ENCODE peak calls at places on chromosomes 5 and 9, in five cellular contexts. H is heart right ventricle, B is A549, W is HCT116, U is breast epithelium. L is an unnamed sample.

GRCh38 chr5:15946026-15946425 is 233.6 kb downstream of the MARCHF11 start:
- DNase-seq in H (no peak), B (no peak), W (no peak), U (no peak), L (no peak)

GRCh38 chr5:67095346-67095871 is 101.2 kb downstream of the CD180 start:
- DNase-seq in H (peak), B (no peak), W (no peak), U (peak), L (peak)

GRCh38 chr5:1834022-1834551 is 32.9 kb downstream of the NDUFS6 start:
- DNase-seq in H (no peak), B (no peak), W (no peak), U (no peak), L (no peak)

GRCh38 chr5:149719666-149720065 is 10.4 kb upstream of the PPARGC1B start:
- DNase-seq in H (no peak), B (no peak), W (no peak), U (no peak), L (no peak)

GRCh38 chr9:100505564-100506159 is 32.7 kb downstream of the TMEFF1 start:
- DNase-seq in H (peak), B (peak), W (peak), U (no peak), L (no peak)

GRCh38 chr5:54725391-54726280 is 208.1 kb downstream of the SNX18 start:
- DNase-seq in H (no peak), B (no peak), W (no peak), U (no peak), L (no peak)

GRCh38 chr5:1471997-1472963 is 27.0 kb upstream of the SLC6A3 start:
- DNase-seq in H (no peak), B (no peak), W (no peak), U (peak), L (no peak)

GRCh38 chr9:108445431-108446018 is 410.3 kb downstream of the ACTL7B start:
- DNase-seq in H (no peak), B (no peak), W (no peak), U (no peak), L (peak)

GRCh38 chr5:34658023-34658422 is 1.9 kb downstream of the RAI14 start:
- DNase-seq in H (no peak), B (peak), W (no peak), U (no peak), L (no peak)

GRCh38 chr9:98140503-98140902 is 21.5 kb upstream of the TRIM14 start:
- DNase-seq in H (no peak), B (no peak), W (no peak), U (no peak), L (no peak)

GRCh38 chr9:76699966-76700365 is 64.3 kb upstream of the PCA3 start:
- DNase-seq in H (no peak), B (no peak), W (no peak), U (no peak), L (no peak)

GRCh38 chr9:138048184-138048583 is 170.6 kb downstream of the CACNA1B start:
- DNase-seq in H (no peak), B (no peak), W (no peak), U (peak), L (no peak)

GRCh38 chr5:112795342-112795741 is 57.7 kb downstream of the APC start:
- DNase-seq in H (no peak), B (no peak), W (no peak), U (no peak), L (no peak)

GRCh38 chr5:107305999-107306398 is 364.7 kb downstream of the EFNA5 start:
- DNase-seq in H (no peak), B (no peak), W (no peak), U (no peak), L (no peak)

GRCh38 chr5:143922718-143923117 is 110.8 kb downstream of the HMHB1 start:
- DNase-seq in H (no peak), B (no peak), W (no peak), U (no peak), L (no peak)

GRCh38 chr5:143924311-143924710 is 112.3 kb downstream of the HMHB1 start:
- DNase-seq in H (no peak), B (no peak), W (no peak), U (no peak), L (no peak)

GRCh38 chr5:143920772-143921171 is 108.8 kb downstream of the HMHB1 start:
- DNase-seq in H (no peak), B (no peak), W (no peak), U (no peak), L (no peak)

GRCh38 chr5:143921525-143922311 is 109.8 kb downstream of the HMHB1 start:
- DNase-seq in H (no peak), B (peak), W (no peak), U (no peak), L (no peak)

GRCh38 chr5:143923634-143924265 is 111.8 kb downstream of the HMHB1 start:
- DNase-seq in H (no peak), B (peak), W (no peak), U (no peak), L (no peak)
- H3K27ac ChIP-seq in H (no peak), B (peak), W (no peak), U (no peak), L (no peak)

GRCh38 chr5:68420476-68421344 is 205.2 kb downstream of the PIK3R1 start:
- DNase-seq in H (peak), B (no peak), W (no peak), U (no peak), L (no peak)

GRCh38 chr5:68418680-68419079 is 203.1 kb downstream of the PIK3R1 start:
- DNase-seq in H (no peak), B (no peak), W (no peak), U (no peak), L (no peak)

GRCh38 chr5:68418230-68418629 is 202.7 kb downstream of the PIK3R1 start:
- DNase-seq in H (no peak), B (no peak), W (no peak), U (no peak), L (no peak)

GRCh38 chr5:68419637-68420452 is 204.3 kb downstream of the PIK3R1 start:
- DNase-seq in H (peak), B (no peak), W (no peak), U (no peak), L (no peak)

DNA sequence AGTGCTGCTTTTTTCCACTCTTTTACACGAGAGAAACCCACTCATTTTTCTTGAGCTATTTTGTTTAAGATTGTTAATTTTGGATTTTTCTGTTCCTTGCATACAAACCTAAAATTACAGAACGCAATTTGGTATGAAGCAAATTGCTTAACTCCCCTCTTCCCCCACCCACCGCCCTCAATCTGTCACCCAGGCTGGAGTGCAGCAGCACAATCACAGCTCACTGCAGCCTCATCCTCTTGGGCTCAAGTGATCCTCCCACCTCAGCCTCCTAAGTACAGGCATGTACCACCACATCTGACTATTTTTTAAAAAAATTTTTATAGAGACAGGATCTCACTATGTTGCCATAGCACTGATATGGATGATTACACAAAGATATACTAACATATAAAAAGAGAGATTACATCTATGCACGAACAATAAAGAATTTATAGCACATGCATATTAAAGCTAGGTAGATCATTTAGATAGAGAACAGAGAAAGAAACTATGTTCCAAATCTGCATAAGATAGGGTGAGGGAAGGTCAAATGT is 203.6 kb downstream of the PIK3R1 start:
- DNase-seq in H (no peak), B (no peak), W (no peak), U (no peak), L (no peak)
- H3K27ac ChIP-seq in H (no peak), B (peak), W (no peak), U (no peak), L (no peak)

GRCh38 chr9:112719696-112720095 is 1.8 kb upstream of the INIP start:
- DNase-seq in H (no peak), B (no peak), W (no peak), U (no peak), L (no peak)

GRCh38 chr9:112717669-112718331 is at the start of gene INIP:
- DNase-seq in H (peak), B (peak), W (peak), U (peak), L (peak)

GRCh38 chr9:112719292-112719691 is 1.4 kb upstream of the INIP start:
- DNase-seq in H (no peak), B (no peak), W (no peak), U (no peak), L (no peak)
- H3K27ac ChIP-seq in H (no peak), B (no peak), W (no peak), U (peak), L (peak)

DNA sequence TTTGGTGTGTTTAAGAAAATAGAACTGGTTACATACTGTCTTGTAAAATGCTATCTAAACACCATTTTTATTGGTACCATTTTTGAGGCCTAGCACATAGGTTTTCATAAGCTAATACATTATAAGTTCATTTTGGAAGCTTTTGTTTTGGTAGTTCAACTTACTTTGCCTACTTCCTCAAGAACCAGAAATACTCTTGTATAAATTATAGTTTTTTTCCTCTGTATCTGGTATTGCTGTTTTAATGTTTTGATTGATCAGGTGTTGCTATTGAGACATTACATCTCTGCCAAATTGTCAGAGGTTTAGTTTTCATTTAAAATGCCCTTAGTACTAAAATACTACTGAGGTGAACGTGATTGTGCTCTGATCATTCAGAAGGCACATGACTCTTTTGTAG is 90.6 kb upstream of the GRHPR start:
- DNase-seq in H (no peak), B (no peak), W (no peak), U (no peak), L (no peak)
- H3K27ac ChIP-seq in H (no peak), B (no peak), W (no peak), U (no peak), L (no peak)

GRCh38 chr9:113712053-113712452 is 164.1 kb upstream of the ZNF618 start:
- DNase-seq in H (no peak), B (no peak), W (no peak), U (no peak), L (no peak)

GRCh38 chr9:113709721-113710120 is 166.4 kb upstream of the ZNF618 start:
- DNase-seq in H (no peak), B (no peak), W (no peak), U (no peak), L (no peak)

GRCh38 chr9:113707953-113708695 is 168.0 kb upstream of the ZNF618 start:
- DNase-seq in H (no peak), B (no peak), W (no peak), U (no peak), L (no peak)

GRCh38 chr9:113711251-113711650 is 164.9 kb upstream of the ZNF618 start:
- DNase-seq in H (no peak), B (no peak), W (no peak), U (no peak), L (no peak)

GRCh38 chr9:113708821-113709713 is 167.0 kb upstream of the ZNF618 start:
- DNase-seq in H (no peak), B (no peak), W (no peak), U (no peak), L (no peak)
- H3K27ac ChIP-seq in H (no peak), B (no peak), W (no peak), U (no peak), L (no peak)

GRCh38 chr9:34988218-34989055 is 1.1 kb upstream of the DNAJB5 start:
- DNase-seq in H (peak), B (no peak), W (no peak), U (no peak), L (peak)
- H3K27ac ChIP-seq in H (peak), B (peak), W (no peak), U (peak), L (peak)

DNA sequence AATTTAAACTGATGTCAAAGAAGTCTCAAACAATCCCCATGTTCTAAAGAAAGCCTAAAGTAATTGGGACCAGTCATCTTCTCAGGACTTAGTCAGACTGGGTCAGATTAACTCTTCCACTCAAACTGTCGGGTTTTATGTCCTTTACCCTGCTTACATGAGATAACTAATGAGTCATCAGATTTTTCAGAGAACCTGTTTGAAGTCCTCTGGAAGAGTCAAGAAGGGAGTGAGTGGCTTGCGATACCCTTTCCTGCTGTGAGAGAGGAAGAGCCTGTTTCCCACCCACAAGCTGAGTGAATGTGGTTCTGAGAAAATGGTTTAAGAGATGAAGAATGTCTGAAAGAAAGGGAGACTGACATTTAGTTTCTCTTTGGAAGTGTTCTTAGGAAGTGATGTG is 1866.7 kb upstream of the C9orf72 start:
- DNase-seq in H (no peak), B (no peak), W (peak), U (no peak), L (no peak)
- H3K27ac ChIP-seq in H (no peak), B (no peak), W (no peak), U (no peak), L (no peak)

GRCh38 chr5:132065351-132065937 is 5.0 kb downstream of the IL3 start:
- DNase-seq in H (peak), B (peak), W (peak), U (no peak), L (no peak)

GRCh38 chr5:132064738-132065331 is 4.4 kb downstream of the IL3 start:
- DNase-seq in H (peak), B (peak), W (peak), U (peak), L (no peak)

GRCh38 chr5:132067451-132067850 is 6.1 kb upstream of the CSF2 start:
- DNase-seq in H (no peak), B (no peak), W (no peak), U (no peak), L (no peak)

GRCh38 chr5:132066871-132067270 is 6.4 kb downstream of the IL3 start:
- DNase-seq in H (no peak), B (no peak), W (no peak), U (no peak), L (no peak)

GRCh38 chr5:132065951-132066701 is 5.7 kb downstream of the IL3 start:
- DNase-seq in H (no peak), B (no peak), W (no peak), U (no peak), L (peak)
- H3K27ac ChIP-seq in H (no peak), B (no peak), W (no peak), U (no peak), L (no peak)

L was measured in substantia nigra.